ENCODE peak calls at places on chromosome 14, in five cellular contexts. J, W, Q, F and N are unnamed samples.

GRCh38 chr14:75290851-75291250 is 12.2 kb downstream of the FOS start:
- DNase-seq in W (no peak), F (no peak), Q (no peak), J (no peak), N (no peak)

GRCh38 chr14:21054123-21054767 is 3.4 kb upstream of the RNASE8 start:
- DNase-seq in Q (no peak), F (no peak), W (no peak), J (no peak), N (no peak)

GRCh38 chr14:102499401-102500189 is 10.0 kb downstream of the ANKRD9 start:
- DNase-seq in Q (no peak), W (no peak), F (no peak), J (no peak), N (no peak)

GRCh38 chr14:92516966-92517350 is 3.4 kb downstream of the RIN3 start:
- DNase-seq in J (no peak), Q (no peak), W (no peak), F (peak), N (no peak)

GRCh38 chr14:63178912-63179311 is 25.3 kb upstream of the RHOJ start:
- DNase-seq in W (no peak), J (peak), F (no peak), Q (no peak), N (no peak)

GRCh38 chr14:50763386-50764007 is 67.5 kb downstream of the NIN start:
- DNase-seq in F (no peak), J (peak), Q (no peak), W (no peak), N (no peak)

GRCh38 chr14:53620325-53620716 is 336.3 kb downstream of the BMP4 start:
- DNase-seq in Q (no peak), F (no peak), J (no peak), W (no peak), N (no peak)

GRCh38 chr14:69242311-69243224 is 17.4 kb upstream of the GALNT16 start:
- DNase-seq in J (peak), Q (peak), W (peak), F (peak), N (peak)

GRCh38 chr14:36646664-36647416 is 14.8 kb upstream of the PAX9 start:
- DNase-seq in J (no peak), F (no peak), Q (no peak), W (peak), N (no peak)

GRCh38 chr14:73613046-73613383 is 698 bp downstream of the ACOT6 start:
- DNase-seq in W (no peak), J (no peak), Q (no peak), F (no peak), N (no peak)